ENCODE peak calls at places on chromosomes 3 and 15, in ten cellular contexts. G is uterus, K is lower leg skin, B is ovary, S is sigmoid colon, M is endothelial cell of umbilical vein, X is H1, P is prostate gland, Q is A549, O is NB4. I is an unnamed sample.

GRCh38 chr15:39581501-39582285 is 814 bp downstream of the THBS1 start:
- DNase-seq in G (peak; percentile 70), K (peak; percentile 92), B (peak; percentile 64), S (peak; percentile 88), M (peak; percentile 46), X (no peak), P (peak; percentile 57), Q (peak; percentile 52), O (peak; percentile 31), I (peak; percentile 72)

GRCh38 chr15:52056496-52056895 is 37.5 kb downstream of the MAPK6 start:
- DNase-seq in G (no peak), K (no peak), B (no peak), S (no peak), M (no peak), X (no peak), P (no peak), Q (no peak), O (no peak), I (no peak)

GRCh38 chr3:32309653-32310242 is 71.3 kb downstream of the CMTM8 start:
- DNase-seq in G (no peak), K (no peak), B (no peak), S (no peak), M (no peak), X (no peak), P (no peak), Q (no peak), O (no peak), I (no peak)

GRCh38 chr3:17336291-17336690 is 406.1 kb downstream of the TBC1D5 start:
- DNase-seq in G (no peak), K (no peak), B (no peak), S (no peak), M (peak; percentile 33), X (no peak), P (no peak), Q (no peak), O (no peak), I (no peak)

GRCh38 chr15:55250392-55250791 is 39.2 kb downstream of the RAB27A start:
- DNase-seq in G (peak; percentile 35), K (no peak), B (no peak), S (no peak), M (no peak), X (no peak), P (peak; percentile 42), Q (no peak), O (peak; percentile 92), I (no peak)

GRCh38 chr3:188174309-188175044 is 20.5 kb downstream of the LPP start:
- DNase-seq in G (peak; percentile 12), K (no peak), B (no peak), S (no peak), M (no peak), X (no peak), P (no peak), Q (no peak), O (peak; percentile 12), I (no peak)

GRCh38 chr3:133842158-133842557 is 36.5 kb downstream of the SRPRB start:
- DNase-seq in G (no peak), K (no peak), B (no peak), S (peak; percentile 53), M (no peak), X (no peak), P (no peak), Q (no peak), O (no peak), I (no peak)

GRCh38 chr3:138439646-138440045 is 5.2 kb downstream of the ESYT3 start:
- DNase-seq in G (no peak), K (no peak), B (no peak), S (no peak), M (no peak), X (no peak), P (no peak), Q (no peak), O (no peak), I (no peak)

GRCh38 chr3:62416109-62416508 is 42.8 kb upstream of the FEZF2 start:
- DNase-seq in G (no peak), K (no peak), B (no peak), S (no peak), M (no peak), X (no peak), P (no peak), Q (no peak), O (no peak), I (no peak)

GRCh38 chr3:62414786-62415185 is 41.4 kb upstream of the FEZF2 start:
- DNase-seq in G (no peak), K (no peak), B (no peak), S (no peak), M (no peak), X (no peak), P (no peak), Q (no peak), O (no peak), I (no peak)

GRCh38 chr3:62421275-62421674 is 47.9 kb upstream of the FEZF2 start:
- DNase-seq in G (no peak), K (no peak), B (no peak), S (no peak), M (no peak), X (no peak), P (no peak), Q (no peak), O (no peak), I (no peak)

GRCh38 chr3:62415312-62415791 is 42.0 kb upstream of the FEZF2 start:
- DNase-seq in G (no peak), K (no peak), B (no peak), S (no peak), M (no peak), X (peak; percentile 83), P (no peak), Q (no peak), O (no peak), I (no peak)
- TF ChIP-seq CTCF in G (no peak), K (no peak), B (no peak), S (no peak), M (no peak), X (no peak), P (no peak), Q (no peak), O (no peak), I (no peak)

GRCh38 chr3:196177967-196178366 is 33.2 kb downstream of the ZDHHC19 start:
- DNase-seq in G (no peak), K (no peak), B (no peak), S (no peak), M (no peak), X (no peak), P (no peak), Q (no peak), O (no peak), I (no peak)

GRCh38 chr3:196181127-196181546 is 30.1 kb downstream of the ZDHHC19 start:
- DNase-seq in G (no peak), K (no peak), B (no peak), S (no peak), M (no peak), X (no peak), P (no peak), Q (no peak), O (peak; percentile 36), I (no peak)

GRCh38 chr3:196180346-196180745 is 30.9 kb downstream of the ZDHHC19 start:
- DNase-seq in G (no peak), K (no peak), B (no peak), S (no peak), M (no peak), X (no peak), P (no peak), Q (no peak), O (no peak), I (no peak)

GRCh38 chr3:196178993-196179379 is 32.2 kb downstream of the ZDHHC19 start:
- DNase-seq in G (no peak), K (no peak), B (no peak), S (no peak), M (no peak), X (no peak), P (no peak), Q (no peak), O (no peak), I (no peak)

GRCh38 chr3:196179380-196180308 is 31.6 kb downstream of the ZDHHC19 start:
- DNase-seq in G (no peak), K (no peak), B (no peak), S (no peak), M (peak; percentile 25), X (no peak), P (no peak), Q (no peak), O (peak; percentile 92), I (no peak)
- TF ChIP-seq POLR2A in G (no peak), K (no peak), B (no peak), S (no peak), M (no peak), X (peak; percentile 57), P (no peak), Q (no peak), O (peak; percentile 14), I (no peak)

GRCh38 chr15:88623061-88623460 is 1.9 kb downstream of the AEN start:
- DNase-seq in G (no peak), K (peak; percentile 80), B (no peak), S (peak; percentile 64), M (peak; percentile 55), X (no peak), P (no peak), Q (peak; percentile 96), O (peak; percentile 65), I (no peak)

GRCh38 chr15:88623632-88624031 is 2.5 kb downstream of the AEN start:
- DNase-seq in G (no peak), K (peak; percentile 76), B (no peak), S (peak; percentile 48), M (no peak), X (no peak), P (no peak), Q (no peak), O (no peak), I (no peak)

GRCh38 chr15:88624971-88625290 is 3.8 kb downstream of the AEN start:
- DNase-seq in G (no peak), K (peak; percentile 78), B (no peak), S (peak; percentile 43), M (no peak), X (no peak), P (no peak), Q (no peak), O (no peak), I (no peak)

GRCh38 chr15:88622605-88622975 is 1.4 kb downstream of the AEN start:
- DNase-seq in G (no peak), K (peak; percentile 82), B (no peak), S (peak; percentile 13), M (no peak), X (no peak), P (no peak), Q (no peak), O (no peak), I (no peak)

GRCh38 chr15:88624156-88624970 is 3.2 kb downstream of the AEN start:
- DNase-seq in G (peak; percentile 46), K (peak; percentile 82), B (peak; percentile 49), S (peak; percentile 56), M (peak; percentile 81), X (no peak), P (no peak), Q (no peak), O (peak; percentile 36), I (no peak)
- TF ChIP-seq CTCF in G (peak; percentile 52), K (no peak), B (peak; percentile 16), S (peak; percentile 37), M (peak; percentile 44), X (peak; percentile 32), P (peak; percentile 61), Q (no peak), O (peak; percentile 15), I (peak; percentile 57)

GRCh38 chr15:92921215-92922131 is 21.3 kb downstream of the CHD2 start:
- DNase-seq in G (no peak), K (no peak), B (no peak), S (no peak), M (peak; percentile 67), X (no peak), P (no peak), Q (no peak), O (no peak), I (peak; percentile 48)

GRCh38 chr15:92915766-92916435 is 15.8 kb downstream of the CHD2 start:
- DNase-seq in G (no peak), K (no peak), B (no peak), S (no peak), M (peak; percentile 55), X (no peak), P (no peak), Q (no peak), O (no peak), I (no peak)

GRCh38 chr15:92920595-92921169 is 20.6 kb downstream of the CHD2 start:
- DNase-seq in G (no peak), K (no peak), B (no peak), S (no peak), M (no peak), X (no peak), P (peak; percentile 53), Q (no peak), O (no peak), I (no peak)

GRCh38 chr15:92914768-92915221 is 14.7 kb downstream of the CHD2 start:
- DNase-seq in G (no peak), K (no peak), B (no peak), S (no peak), M (no peak), X (no peak), P (no peak), Q (no peak), O (peak; percentile 62), I (no peak)

DNA sequence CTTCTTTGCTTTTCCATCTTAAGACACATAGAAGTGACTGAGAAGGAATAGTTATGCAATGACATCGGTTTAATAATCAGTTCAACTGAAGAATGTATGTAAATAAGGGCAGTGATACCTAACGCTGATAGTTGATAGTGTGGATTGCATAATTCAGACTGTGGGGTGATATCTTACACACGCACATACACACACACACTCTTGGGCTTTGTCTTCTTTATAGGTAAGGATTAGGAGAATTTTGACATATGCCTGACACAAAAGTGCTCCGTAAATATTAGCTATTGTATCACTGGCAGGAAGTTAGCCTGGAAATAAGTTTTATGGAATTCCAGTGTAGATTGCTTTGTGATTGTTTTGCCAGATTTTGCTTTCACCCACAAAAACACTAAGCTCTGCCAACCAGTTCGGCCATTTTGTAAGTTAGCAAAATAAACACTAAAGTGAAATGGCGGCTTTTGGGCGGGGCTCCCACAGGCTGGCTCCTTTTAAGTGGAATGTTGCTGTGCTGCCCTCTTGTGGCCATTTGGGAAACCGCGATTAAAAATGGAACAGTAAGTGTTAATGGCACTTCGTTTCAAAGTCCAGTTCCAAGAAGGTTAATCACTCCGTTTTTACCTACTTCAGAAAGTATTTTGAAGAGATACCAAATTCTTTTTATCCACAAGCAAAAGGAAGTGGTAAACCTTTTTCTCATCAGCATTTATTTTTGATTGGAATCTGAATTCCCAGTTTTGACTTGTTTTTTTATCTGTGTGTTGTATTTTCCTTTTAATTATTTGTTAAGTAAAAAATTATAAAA is 17.7 kb downstream of the CHD2 start:
- DNase-seq in G (peak; percentile 98), K (peak; percentile 99), B (peak; percentile 96), S (peak; percentile 98), M (peak; percentile 98), X (peak; percentile 80), P (peak; percentile 98), Q (peak; percentile 86), O (peak; percentile 95), I (peak; percentile 97)
- TF ChIP-seq POLR2A in G (peak; percentile 24), K (no peak), B (no peak), S (no peak), M (peak; percentile 54), X (no peak), P (no peak), Q (no peak), O (no peak), I (peak; percentile 27)